ENCODE peak calls at places on chromosomes 12 and 14, in ten cellular contexts. J is DND-41, S is mucosa of descending colon, F is brain microvascular endothelial cell, I is pancreas, M is left lung, B is AG10803, H is coronary artery, V is astrocyte of the spinal cord, O is tibial artery. X is an unnamed sample.
A peak's percentile ranks its signal among the peaks of the same experiment; 100 is the strongest.

GRCh38 chr14:26424537-26424936 is 173.3 kb downstream of the NOVA1 start:
- DNase-seq in I (no peak), J (no peak), B (no peak), V (no peak), F (no peak), S (no peak), O (no peak), H (no peak), M (no peak), X (no peak)

GRCh38 chr12:73383584-73384229 is 1111.5 kb downstream of the TRHDE start:
- DNase-seq in M (no peak), B (no peak), S (no peak), F (no peak), J (no peak), V (no peak), H (no peak), O (no peak), I (no peak), X (no peak)

GRCh38 chr12:27012239-27012981 is 1.8 kb downstream of the TM7SF3 start:
- DNase-seq in J (no peak), B (no peak), M (no peak), F (no peak), V (no peak), S (no peak), H (no peak), O (no peak), I (peak; percentile 57), X (no peak)

GRCh38 chr12:40762072-40762471 is 69.8 kb downstream of the CNTN1 start:
- DNase-seq in V (no peak), F (no peak), S (no peak), O (no peak), J (no peak), M (no peak), H (no peak), I (no peak), B (no peak), X (no peak)

GRCh38 chr12:29317556-29318363 is 63.2 kb downstream of the ERGIC2 start:
- DNase-seq in I (no peak), H (no peak), O (no peak), V (peak; percentile 36), S (peak; percentile 31), B (peak; percentile 42), M (no peak), J (peak; percentile 66), F (peak; percentile 50), X (peak; percentile 37)

GRCh38 chr14:96105921-96106441 is 66.8 kb downstream of the C14orf132 start:
- DNase-seq in H (no peak), B (peak; percentile 18), V (no peak), M (no peak), I (no peak), F (no peak), O (no peak), S (peak; percentile 70), J (no peak), X (peak; percentile 89)

GRCh38 chr14:25237845-25238244 is 187.9 kb upstream of the STXBP6 start:
- DNase-seq in M (no peak), B (no peak), I (no peak), V (no peak), F (no peak), O (no peak), S (no peak), J (no peak), H (no peak), X (peak; percentile 9)

GRCh38 chr12:5047094-5047493 is 3.4 kb downstream of the KCNA5 start:
- DNase-seq in S (no peak), I (no peak), V (no peak), F (no peak), M (no peak), J (no peak), B (no peak), H (peak; percentile 91), O (peak; percentile 93), X (no peak)

GRCh38 chr12:55780695-55781094 is 36.8 kb downstream of the SARNP start:
- DNase-seq in F (no peak), H (no peak), I (no peak), B (no peak), V (no peak), S (no peak), O (no peak), J (no peak), M (no peak), X (no peak)

GRCh38 chr12:20946732-20947131 is 136.2 kb downstream of the SLCO1B3 start:
- DNase-seq in O (no peak), V (peak; percentile 29), H (no peak), S (no peak), I (no peak), J (peak; percentile 17), F (peak; percentile 32), M (no peak), B (no peak), X (peak; percentile 12)

GRCh38 chr12:130018614-130019013 is 114.8 kb upstream of the TMEM132D start:
- DNase-seq in F (no peak), V (no peak), M (no peak), I (no peak), B (no peak), J (no peak), S (no peak), H (no peak), O (no peak), X (no peak)

GRCh38 chr12:108786450-108786849 is 55.1 kb upstream of the CORO1C start:
- DNase-seq in I (no peak), B (no peak), H (no peak), J (no peak), S (peak; percentile 8), O (no peak), V (no peak), M (no peak), F (no peak), X (no peak)

GRCh38 chr14:24395609-24396580 is 2.9 kb upstream of the NYNRIN start:
- DNase-seq in V (no peak), I (no peak), H (no peak), O (no peak), S (no peak), B (no peak), M (no peak), F (no peak), J (no peak), X (peak; percentile 72)

GRCh38 chr14:101293609-101294008 is 267.7 kb upstream of the DIO3 start:
- DNase-seq in I (no peak), F (no peak), B (no peak), M (no peak), V (no peak), S (no peak), O (no peak), J (no peak), H (no peak), X (no peak)

GRCh38 chr14:68662395-68662794 is 130.5 kb downstream of the ZFP36L1 start:
- DNase-seq in M (no peak), H (peak; percentile 21), S (no peak), V (no peak), J (no peak), F (no peak), O (peak; percentile 24), B (peak; percentile 48), I (no peak), X (no peak)

GRCh38 chr12:52533686-52534470 is 13.7 kb upstream of the KRT5 start:
- DNase-seq in B (no peak), M (no peak), J (no peak), S (no peak), I (no peak), H (no peak), F (no peak), O (peak; percentile 37), V (no peak), X (no peak)

GRCh38 chr12:26298785-26299621 is 103.6 kb downstream of the SSPN start:
- DNase-seq in H (no peak), M (no peak), O (no peak), V (peak; percentile 89), J (no peak), F (peak; percentile 73), I (no peak), B (peak; percentile 71), S (no peak), X (peak; percentile 80)

GRCh38 chr14:89093083-89093482 is 268.6 kb downstream of the TTC8 start:
- DNase-seq in O (no peak), H (no peak), M (no peak), J (no peak), V (peak; percentile 13), F (no peak), S (no peak), I (no peak), B (no peak), X (no peak)

GRCh38 chr14:59093889-59094288 is 94.6 kb upstream of the DAAM1 start:
- DNase-seq in B (peak; percentile 6), S (no peak), F (no peak), H (no peak), J (no peak), O (no peak), V (no peak), M (no peak), I (no peak), X (no peak)

GRCh38 chr12:100391856-100392255 is 35.0 kb downstream of the SLC17A8 start:
- DNase-seq in O (no peak), M (no peak), I (no peak), V (no peak), J (no peak), B (no peak), S (no peak), F (no peak), H (no peak), X (no peak)
- TF ChIP-seq CTCF in O (no peak), M (no peak), I (no peak), V (no peak), J (peak; percentile 9), B (peak; percentile 17), S (no peak), F (peak; percentile 13), H (no peak), X (no peak)

DNA sequence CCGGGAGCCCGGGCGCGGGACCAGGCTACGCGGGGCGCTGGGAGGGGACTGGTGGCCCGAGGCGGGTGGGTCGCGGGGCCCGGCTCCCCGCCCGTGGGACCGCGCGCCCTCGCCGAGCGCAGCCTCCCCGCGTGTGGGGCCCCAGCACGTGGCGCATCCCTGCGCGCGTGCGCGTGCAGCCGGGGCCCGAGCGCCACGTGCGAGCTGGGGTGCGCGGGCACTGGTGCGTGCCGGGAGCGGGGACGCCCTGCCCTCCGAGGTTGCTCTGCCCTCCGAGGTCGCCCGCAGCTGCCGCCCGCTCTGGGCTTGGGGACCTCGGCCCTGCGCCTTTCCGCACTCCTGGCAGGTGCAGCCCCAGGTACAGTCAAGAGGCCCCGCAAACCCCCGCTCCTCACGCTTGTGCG is 365 bp upstream of the CCDC88C start:
- DNase-seq in V (no peak), O (no peak), H (no peak), I (no peak), J (peak; percentile 70), B (no peak), M (no peak), F (no peak), S (no peak), X (no peak)
- H3K4me3 ChIP-seq in V (no peak overlapping the region), O (peak overlapping the region; percentile 51), H (peak overlapping the region; percentile 76), I (peak overlapping the region; percentile 28), J (peak overlapping the region; percentile 95), B (no peak overlapping the region), M (peak overlapping the region; percentile 91), F (peak overlapping the region; percentile 30), S (peak overlapping the region; percentile 71), X (peak overlapping the region; percentile 14)

GRCh38 chr14:74502236-74503019 is 8.9 kb downstream of the ISCA2 start:
- DNase-seq in S (peak; percentile 17), J (no peak), I (no peak), B (peak; percentile 35), H (no peak), V (no peak), F (no peak), M (no peak), O (no peak), X (peak; percentile 38)
- TF ChIP-seq CTCF in S (no peak), J (peak; percentile 52), I (no peak), B (peak; percentile 60), H (no peak), V (peak; percentile 71), F (peak; percentile 76), M (no peak), O (peak; percentile 36), X (peak; percentile 56)

GRCh38 chr12:104219908-104220404 is 4.4 kb downstream of the TXNRD1 start:
- DNase-seq in B (peak; percentile 70), M (no peak), I (peak; percentile 9), H (no peak), S (no peak), F (peak; percentile 82), O (no peak), V (peak; percentile 50), J (peak; percentile 54), X (peak; percentile 87)
- H3K4me3 ChIP-seq in B (no peak overlapping the region), M (no peak overlapping the region), I (no peak overlapping the region), H (peak overlapping the region; percentile 39), S (no peak overlapping the region), F (no peak overlapping the region), O (no peak overlapping the region), V (no peak overlapping the region), J (no peak overlapping the region), X (no peak overlapping the region)